ENCODE peak calls at places on chromosome 18, in ten cellular contexts. Q is uterus, F is IMR-90, T is astrocyte of the spinal cord, C is GM12864, A is transverse colon, S is A549, U is body of pancreas, L is lower leg skin, M is neural progenitor cell. J is an unnamed sample.
A peak's percentile ranks its signal among the peaks of the same experiment; 100 is the strongest.

GRCh38 chr18:28138816-28139215 is 38.1 kb downstream of the CDH2 start:
- DNase-seq in F (no peak), M (no peak), T (no peak), A (no peak), C (no peak), U (no peak), L (no peak), Q (no peak), S (no peak), J (no peak)

GRCh38 chr18:10330428-10330827 is 124.0 kb upstream of the APCDD1 start:
- DNase-seq in U (no peak), L (no peak), T (no peak), C (no peak), Q (no peak), M (no peak), A (no peak), S (no peak), F (no peak), J (no peak)

GRCh38 chr18:69957071-69957620 is 9.5 kb upstream of the CD226 start:
- DNase-seq in A (no peak), S (no peak), F (no peak), L (no peak), T (no peak), U (no peak), M (no peak), C (no peak), Q (no peak), J (no peak)

GRCh38 chr18:70296289-70296688 is 7.4 kb downstream of the SOCS6 start:
- DNase-seq in C (no peak), L (no peak), Q (no peak), T (no peak), U (peak; percentile 52), A (no peak), S (peak; percentile 36), F (no peak), M (peak; percentile 20), J (no peak)

GRCh38 chr18:61854578-61854977 is 38.2 kb downstream of the RNF152 start:
- DNase-seq in A (no peak), T (peak; percentile 66), C (no peak), F (peak; percentile 86), L (no peak), M (no peak), U (no peak), Q (no peak), S (no peak), J (peak; percentile 68)

GRCh38 chr18:55906533-55906932 is 318.5 kb upstream of the TCF4 start:
- DNase-seq in U (no peak), S (no peak), M (no peak), T (no peak), A (no peak), F (no peak), C (no peak), L (no peak), Q (no peak), J (no peak)

GRCh38 chr18:49186242-49186641 is 235.5 kb upstream of the SMAD7 start:
- DNase-seq in T (no peak), C (no peak), M (no peak), A (no peak), S (no peak), L (no peak), F (no peak), Q (no peak), U (no peak), J (no peak)

GRCh38 chr18:6255121-6255742 is 159.5 kb downstream of the L3MBTL4 start:
- DNase-seq in F (no peak), M (no peak), A (no peak), S (no peak), Q (no peak), C (no peak), L (no peak), T (no peak), U (no peak), J (no peak)

GRCh38 chr18:36352384-36352783 is 54.9 kb downstream of the FHOD3 start:
- DNase-seq in S (no peak), T (peak; percentile 90), A (no peak), C (no peak), Q (no peak), L (no peak), U (peak; percentile 68), M (no peak), F (peak; percentile 95), J (peak; percentile 87)

GRCh38 chr18:74115046-74115445 is 32.6 kb downstream of the FBXO15 start:
- DNase-seq in U (no peak), A (no peak), T (peak; percentile 67), C (no peak), L (no peak), F (peak; percentile 88), M (no peak), S (no peak), Q (no peak), J (no peak)

GRCh38 chr18:48545690-48546365 is 7.0 kb downstream of the CTIF start:
- DNase-seq in F (peak; percentile 90), L (peak; percentile 91), Q (peak; percentile 42), M (peak; percentile 95), T (peak; percentile 67), U (peak; percentile 27), C (no peak), S (no peak), A (peak; percentile 40), J (no peak)

GRCh38 chr18:76495435-76496199 is 575 bp upstream of the ZNF516 start:
- DNase-seq in T (peak; percentile 52), S (peak; percentile 7), F (peak; percentile 65), U (peak; percentile 36), C (no peak), L (peak; percentile 91), M (peak; percentile 79), A (peak; percentile 57), Q (peak; percentile 47), J (no peak)

GRCh38 chr18:36761186-36761698 is 67.6 kb downstream of the TPGS2 start:
- DNase-seq in A (no peak), M (no peak), U (no peak), L (no peak), F (no peak), S (no peak), Q (no peak), T (no peak), C (no peak), J (no peak)

DNA sequence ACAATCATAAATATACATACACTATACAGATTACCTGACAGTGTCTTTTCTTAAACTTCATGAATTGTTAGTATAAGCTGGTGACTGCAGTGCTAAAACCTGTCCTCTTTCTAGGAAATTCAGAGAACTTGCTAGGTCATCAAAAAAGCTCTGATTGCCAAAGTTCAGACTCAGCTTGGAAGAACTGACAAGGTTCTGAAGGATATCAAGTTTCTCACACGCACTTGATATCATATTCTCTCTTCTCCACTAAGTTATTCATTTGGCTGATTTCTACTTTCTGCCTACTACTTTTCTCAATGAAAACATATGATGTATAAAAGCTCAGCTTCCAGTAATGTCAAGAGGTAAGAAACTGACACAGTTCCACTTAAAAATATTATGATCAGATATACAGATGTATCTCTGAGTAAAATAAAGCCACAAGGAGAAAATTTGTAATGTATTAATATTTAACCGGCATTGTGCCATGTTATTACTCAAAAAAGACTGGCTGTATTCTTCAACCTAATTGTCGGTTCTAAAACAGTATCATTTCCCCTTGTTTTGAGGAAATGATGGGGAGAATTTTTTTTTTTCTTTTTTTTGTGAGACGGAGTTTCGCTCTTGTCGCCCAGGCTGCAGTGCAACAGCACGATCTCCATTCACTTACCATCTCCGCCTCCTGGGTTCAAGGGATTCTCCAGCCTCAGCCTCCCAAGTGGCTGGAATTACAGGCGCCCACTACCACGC is 2.4 kb downstream of the OSBPL1A start:
- DNase-seq in C (no peak), M (no peak), L (no peak), Q (no peak), S (no peak), F (peak; percentile 51), U (no peak), T (no peak), A (no peak), J (no peak)
- H3K4me3 ChIP-seq in C (no peak overlapping the region), M (no peak overlapping the region), L (no peak overlapping the region), Q (no peak overlapping the region), S (no peak overlapping the region), F (no peak overlapping the region), U (no peak overlapping the region), T (no peak overlapping the region), A (no peak overlapping the region), J (no peak overlapping the region)

GRCh38 chr18:853471-853870 is 41.4 kb upstream of the YES1 start:
- DNase-seq in L (no peak), C (no peak), M (no peak), A (no peak), F (no peak), U (no peak), T (no peak), Q (no peak), S (no peak), J (no peak)
- TF ChIP-seq CTCF in L (no peak), C (no peak), M (no peak), A (no peak), F (no peak), U (no peak), T (no peak), Q (no peak), S (no peak), J (no peak)

DNA sequence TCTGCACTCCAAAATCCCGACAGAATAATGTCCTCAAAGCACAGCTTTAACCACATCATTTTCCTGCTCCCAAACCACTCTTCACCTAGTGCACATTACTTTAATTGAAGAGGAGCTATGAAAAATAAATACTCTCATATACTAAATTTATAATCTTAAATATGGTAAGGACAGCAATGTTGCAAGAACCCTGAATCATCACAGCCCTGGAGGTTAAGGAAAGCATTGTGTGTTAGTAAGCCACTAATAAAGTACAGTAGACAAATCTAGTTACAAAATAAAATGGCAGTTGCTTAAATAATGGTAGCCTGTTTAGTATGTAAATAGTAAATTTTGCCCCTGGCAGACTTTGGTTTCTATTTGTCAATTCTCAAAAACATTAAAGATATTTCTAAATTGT is 27.0 kb upstream of the CCDC178 start:
- DNase-seq in C (no peak), F (no peak), T (no peak), Q (no peak), L (no peak), S (no peak), U (no peak), A (no peak), M (no peak), J (no peak)
- H3K4me3 ChIP-seq in C (no peak overlapping the region), F (no peak overlapping the region), T (no peak overlapping the region), Q (no peak overlapping the region), L (no peak overlapping the region), S (no peak overlapping the region), U (no peak overlapping the region), A (no peak overlapping the region), M (no peak overlapping the region), J (no peak overlapping the region)

GRCh38 chr18:64245461-64245860 is 96.6 kb upstream of the LINC00305 start:
- DNase-seq in S (no peak), T (no peak), M (no peak), F (no peak), Q (no peak), A (no peak), L (no peak), C (no peak), U (no peak), J (no peak)

GRCh38 chr18:64240301-64240700 is 91.4 kb upstream of the LINC00305 start:
- DNase-seq in A (no peak), M (no peak), T (no peak), U (no peak), S (no peak), C (no peak), F (no peak), L (no peak), Q (no peak), J (no peak)

DNA sequence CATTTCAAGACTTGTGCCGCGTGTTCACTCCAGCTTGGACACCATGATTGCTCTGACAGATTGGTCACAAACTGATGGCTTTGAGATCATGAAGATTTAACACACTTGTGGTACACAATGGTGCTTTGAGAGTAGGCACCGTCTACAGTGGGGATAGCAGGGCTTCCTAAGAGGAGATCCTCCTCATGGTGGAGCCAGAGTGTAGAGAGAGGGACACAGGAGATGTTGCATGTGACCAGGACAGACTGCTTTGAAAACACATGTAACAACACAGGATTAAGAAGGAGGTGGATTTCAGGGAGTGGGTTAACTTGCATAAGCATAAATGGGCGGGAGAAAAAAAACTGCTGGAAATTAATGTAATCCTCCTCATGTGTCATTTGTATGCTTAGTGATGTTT is 95.7 kb upstream of the LINC00305 start:
- DNase-seq in S (no peak), U (no peak), C (no peak), F (no peak), T (no peak), Q (no peak), L (no peak), A (no peak), M (peak; percentile 12), J (no peak)
- TF ChIP-seq CTCF in S (no peak), U (peak; percentile 2), C (no peak), F (no peak), T (no peak), Q (no peak), L (no peak), A (no peak), M (no peak), J (no peak)

J was measured in astrocyte of the cerebellum.